ENCODE peak calls at places on chromosomes 11 and 22, in six cellular contexts. F, L, G, O, V and C are unnamed samples.

GRCh38 chr11:78740175-78741161 is 165.8 kb upstream of the NARS2 start:
- DNase-seq in F (no peak), L (no peak), G (no peak), O (no peak), V (no peak), C (no peak)

GRCh38 chr22:30348395-30348794 is 8.3 kb downstream of the SF3A1 start:
- DNase-seq in F (no peak), L (no peak), G (no peak), O (no peak), V (no peak), C (no peak)

GRCh38 chr11:70135142-70136132 is 57.3 kb downstream of the ANO1 start:
- DNase-seq in F (no peak), L (no peak), G (no peak), O (peak; percentile 5), V (no peak), C (no peak)

GRCh38 chr11:68673291-68673930 is 10.9 kb upstream of the GAL start:
- DNase-seq in F (no peak), L (no peak), G (no peak), O (no peak), V (no peak), C (no peak)

GRCh38 chr11:289145-289705 is 299 bp downstream of the PGGHG start:
- DNase-seq in F (no peak), L (no peak), G (no peak), O (no peak), V (no peak), C (no peak)

GRCh38 chr11:93775289-93775688 is 8.8 kb upstream of the MED17 start:
- DNase-seq in F (no peak), L (no peak), G (no peak), O (peak; percentile 32), V (no peak), C (no peak)

GRCh38 chr11:103681855-103682254 is 354.6 kb upstream of the DDI1 start:
- DNase-seq in F (no peak), L (no peak), G (no peak), O (no peak), V (no peak), C (no peak)

GRCh38 chr11:122902951-122903350 is 20.4 kb downstream of the JHY start:
- DNase-seq in F (no peak), L (no peak), G (no peak), O (peak; percentile 4), V (no peak), C (no peak)

GRCh38 chr22:44365196-44365802 is 52.5 kb upstream of the SHISAL1 start:
- DNase-seq in F (no peak), L (no peak), G (no peak), O (no peak), V (no peak), C (no peak)

GRCh38 chr22:47304191-47304831 is 541.9 kb downstream of the TBC1D22A start:
- DNase-seq in F (no peak), L (no peak), G (no peak), O (no peak), V (no peak), C (no peak)

GRCh38 chr11:783581-784015 is 6.3 kb downstream of the CEND1 start:
- DNase-seq in F (no peak), L (peak; percentile 73), G (peak; percentile 90), O (peak; percentile 62), V (peak; percentile 86), C (no peak)

GRCh38 chr11:17790453-17790852 is 55.9 kb downstream of the KCNC1 start:
- DNase-seq in F (no peak), L (no peak), G (no peak), O (peak; percentile 46), V (no peak), C (no peak)

GRCh38 chr11:9139628-9140357 is 48.4 kb upstream of the SCUBE2 start:
- DNase-seq in F (no peak), L (no peak), G (no peak), O (no peak), V (no peak), C (no peak)

GRCh38 chr22:43925433-43926348 is 2.1 kb downstream of the PNPLA3 start:
- DNase-seq in F (no peak), L (no peak), G (peak; percentile 56), O (no peak), V (no peak), C (no peak)

GRCh38 chr22:20952544-20953341 is 14.3 kb upstream of the AIFM3 start:
- DNase-seq in F (no peak), L (no peak), G (peak; percentile 74), O (no peak), V (no peak), C (no peak)

GRCh38 chr11:109865558-109866186 is 227.5 kb upstream of the ZC3H12C start:
- DNase-seq in F (no peak), L (no peak), G (no peak), O (no peak), V (peak; percentile 28), C (no peak)

GRCh38 chr11:129967996-129968395 is 34.6 kb downstream of the PRDM10 start:
- DNase-seq in F (no peak), L (no peak), G (no peak), O (no peak), V (no peak), C (no peak)

GRCh38 chr11:117369521-117369920 is 41.9 kb downstream of the CEP164 start:
- DNase-seq in F (no peak), L (no peak), G (no peak), O (no peak), V (no peak), C (no peak)

GRCh38 chr11:117366875-117367274 is 39.2 kb downstream of the CEP164 start:
- DNase-seq in F (no peak), L (no peak), G (no peak), O (no peak), V (no peak), C (no peak)

GRCh38 chr11:117371453-117371852 is 43.8 kb downstream of the CEP164 start:
- DNase-seq in F (no peak), L (no peak), G (no peak), O (no peak), V (no peak), C (no peak)

GRCh38 chr11:117361432-117361831 is 33.8 kb downstream of the CEP164 start:
- DNase-seq in F (no peak), L (no peak), G (no peak), O (no peak), V (no peak), C (no peak)

DNA sequence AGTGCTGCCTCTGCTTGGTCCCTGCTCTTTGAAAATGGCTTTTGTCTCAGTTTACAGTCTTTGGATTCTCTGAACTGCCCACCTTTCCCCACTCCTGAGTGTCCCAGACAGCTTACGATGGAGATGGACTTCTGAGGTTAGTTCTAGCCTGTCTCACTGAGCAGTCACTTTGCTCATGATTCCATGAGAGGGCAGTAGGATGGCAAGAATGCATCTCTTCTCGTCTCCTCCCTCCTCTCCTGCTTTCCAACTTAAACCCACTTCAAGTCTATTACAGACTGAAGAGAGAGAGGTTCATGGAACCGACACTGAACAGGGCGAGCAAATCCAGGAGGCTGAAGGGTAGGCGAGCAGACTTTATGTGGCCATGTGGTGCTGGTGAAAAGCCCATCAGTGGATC is 38.5 kb downstream of the CEP164 start:
- DNase-seq in F (no peak), L (no peak), G (no peak), O (no peak), V (no peak), C (no peak)
- TF ChIP-seq CTCF in F (no peak), L (no peak), G (no peak), O (peak; percentile 6), V (no peak), C (no peak)

DNA sequence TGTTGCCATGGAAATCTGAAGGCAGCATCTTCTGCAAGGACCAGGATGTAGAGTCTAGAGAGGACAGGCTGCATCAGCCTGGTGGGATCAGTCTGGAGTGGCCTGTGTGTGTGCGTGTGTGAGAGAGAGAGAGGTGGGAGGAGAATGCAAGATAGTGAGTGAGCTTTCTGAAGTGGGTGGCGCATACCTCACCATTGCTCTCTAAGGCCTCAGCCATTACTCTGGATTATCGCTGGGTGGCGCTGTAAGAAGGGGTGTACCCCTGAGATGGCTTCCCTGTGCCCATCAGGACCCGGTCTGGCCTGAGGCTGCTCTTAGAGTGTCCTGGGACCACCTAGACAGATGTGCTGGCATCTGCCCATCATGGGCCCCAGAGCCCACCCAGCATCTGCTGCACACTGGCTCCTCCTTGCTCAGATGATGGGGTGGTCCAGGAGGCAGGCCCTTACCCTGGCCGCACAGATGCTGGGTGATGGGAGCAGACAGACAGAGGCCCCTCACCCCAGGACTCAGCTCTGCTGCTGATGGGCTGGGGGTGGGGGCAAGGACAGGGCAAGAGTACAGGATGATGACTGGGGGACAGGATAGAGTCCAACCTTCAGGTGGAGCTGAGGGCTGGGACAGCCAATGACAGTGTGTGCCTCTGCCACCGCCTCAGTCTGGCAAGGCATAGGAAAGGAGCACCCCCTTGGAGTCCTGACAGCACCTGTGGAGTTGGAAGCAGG is 25.7 kb upstream of the TUB start:
- DNase-seq in F (no peak), L (no peak), G (no peak), O (no peak), V (no peak), C (no peak)
- TF ChIP-seq CTCF in F (no peak), L (peak; percentile 26), G (no peak), O (peak; percentile 32), V (no peak), C (no peak)

GRCh38 chr22:36929621-36930020 is 16.2 kb downstream of the CSF2RB start:
- DNase-seq in F (no peak), L (no peak), G (no peak), O (no peak), V (no peak), C (no peak)

GRCh38 chr22:36928181-36928580 is 14.8 kb downstream of the CSF2RB start:
- DNase-seq in F (no peak), L (no peak), G (no peak), O (no peak), V (no peak), C (no peak)

GRCh38 chr22:36930041-36930935 is 16.9 kb downstream of the CSF2RB start:
- DNase-seq in F (no peak), L (no peak), G (no peak), O (no peak), V (no peak), C (no peak)

GRCh38 chr22:36927671-36928070 is 14.2 kb downstream of the CSF2RB start:
- DNase-seq in F (no peak), L (no peak), G (no peak), O (no peak), V (no peak), C (no peak)

DNA sequence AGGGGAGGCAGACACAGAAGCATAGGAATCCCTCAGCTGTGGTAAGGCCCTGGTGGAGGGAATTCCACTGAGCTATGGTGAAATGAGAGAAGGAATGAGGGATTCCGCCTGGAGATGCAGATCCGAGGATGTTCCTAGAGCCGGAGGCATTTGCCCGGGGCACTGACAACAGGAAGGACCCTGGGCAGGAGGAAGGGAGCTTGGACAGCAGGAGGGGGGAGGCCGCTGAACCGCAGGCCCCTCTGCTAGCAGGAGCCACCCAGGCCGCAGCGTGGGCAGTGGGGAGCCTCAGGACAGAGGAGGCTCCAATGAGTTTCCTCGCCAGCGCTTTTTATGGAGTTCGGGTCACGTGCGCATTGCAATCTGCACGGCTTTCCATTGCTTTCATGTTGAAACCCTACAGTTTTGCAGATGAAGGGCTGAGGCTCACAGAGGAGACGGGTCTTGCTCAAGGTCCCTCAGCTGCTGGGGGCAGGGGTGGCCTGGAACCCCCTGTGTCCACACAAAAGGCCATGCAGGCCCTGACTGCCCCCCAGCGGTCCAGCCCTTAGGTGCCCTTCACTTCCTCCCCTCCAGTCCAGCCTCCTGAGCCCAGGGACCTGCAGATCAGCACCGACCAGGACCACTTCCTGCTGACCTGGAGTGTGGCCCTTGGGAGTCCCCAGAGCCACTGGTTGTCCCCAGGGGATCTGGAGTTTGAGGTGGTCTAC is 15.6 kb downstream of the CSF2RB start:
- DNase-seq in F (no peak), L (no peak), G (no peak), O (no peak), V (no peak), C (no peak)
- TF ChIP-seq CTCF in F (no peak), L (no peak), G (no peak), O (no peak), V (no peak), C (no peak)

GRCh38 chr22:22802346-22802970 is 85.2 kb upstream of the IGLL5 start:
- DNase-seq in F (peak; percentile 37), L (no peak), G (no peak), O (no peak), V (no peak), C (no peak)
- TF ChIP-seq CTCF in F (peak; percentile 80), L (peak; percentile 22), G (no peak), O (no peak), V (no peak), C (no peak)